ENCODE peak calls at places on chromosomes 1 and 21, in five cellular contexts. One of them, this sample, is unnamed.
A peak's percentile ranks its signal among the peaks of the same experiment; 100 is the strongest.

GRCh38 chr1:54973205-54973921 is 7.1 kb upstream of the TMEM61 start:
- DNase-seq in brain microvascular endothelial cell: peak; percentile 33
- DNase-seq in cardiac fibroblast: peak; percentile 51
- DNase-seq in uterus: no peak
- DNase-seq in GM23248: peak; percentile 71
- DNase-seq in this sample: peak; percentile 74

GRCh38 chr1:59635057-59635456 is 179.7 kb upstream of the HOOK1 start:
- DNase-seq in brain microvascular endothelial cell: no peak
- DNase-seq in cardiac fibroblast: no peak
- DNase-seq in uterus: no peak
- DNase-seq in GM23248: no peak
- DNase-seq in this sample: no peak

GRCh38 chr1:53656062-53656915 is 82.7 kb downstream of the GLIS1 start:
- DNase-seq in brain microvascular endothelial cell: peak; percentile 62
- DNase-seq in cardiac fibroblast: peak; percentile 77
- DNase-seq in uterus: no peak
- DNase-seq in GM23248: peak; percentile 85
- DNase-seq in this sample: no peak

GRCh38 chr1:40692429-40692905 is 963 bp downstream of the NFYC start:
- DNase-seq in brain microvascular endothelial cell: peak; percentile 13
- DNase-seq in cardiac fibroblast: peak; percentile 34
- DNase-seq in uterus: no peak
- DNase-seq in GM23248: peak; percentile 64
- DNase-seq in this sample: no peak

GRCh38 chr1:167440345-167440744 is 78.0 kb downstream of the CD247 start:
- DNase-seq in brain microvascular endothelial cell: no peak
- DNase-seq in cardiac fibroblast: no peak
- DNase-seq in uterus: no peak
- DNase-seq in GM23248: no peak
- DNase-seq in this sample: no peak

GRCh38 chr1:21563971-21564370 is 54.7 kb downstream of the ALPL start:
- DNase-seq in brain microvascular endothelial cell: no peak
- DNase-seq in cardiac fibroblast: no peak
- DNase-seq in uterus: no peak
- DNase-seq in GM23248: no peak
- DNase-seq in this sample: no peak

GRCh38 chr1:209882286-209882685 is 54.5 kb downstream of the UTP25 start:
- DNase-seq in brain microvascular endothelial cell: no peak
- DNase-seq in cardiac fibroblast: no peak
- DNase-seq in uterus: no peak
- DNase-seq in GM23248: no peak
- DNase-seq in this sample: no peak

GRCh38 chr1:192445849-192446489 is 129.2 kb downstream of the RGS21 start:
- DNase-seq in brain microvascular endothelial cell: peak; percentile 64
- DNase-seq in cardiac fibroblast: peak; percentile 73
- DNase-seq in uterus: peak; percentile 44
- DNase-seq in GM23248: peak; percentile 36
- DNase-seq in this sample: peak; percentile 8

GRCh38 chr1:25906644-25907300 is 553 bp upstream of the STMN1 start:
- DNase-seq in brain microvascular endothelial cell: no peak
- DNase-seq in cardiac fibroblast: no peak
- DNase-seq in uterus: no peak
- DNase-seq in GM23248: no peak
- DNase-seq in this sample: no peak

GRCh38 chr21:34133802-34134201 is 60.4 kb downstream of the MRPS6 start:
- DNase-seq in brain microvascular endothelial cell: no peak
- DNase-seq in cardiac fibroblast: no peak
- DNase-seq in uterus: no peak
- DNase-seq in GM23248: no peak
- DNase-seq in this sample: no peak

GRCh38 chr21:33053986-33054385 is 16.0 kb upstream of the OLIG1 start:
- DNase-seq in brain microvascular endothelial cell: no peak
- DNase-seq in cardiac fibroblast: no peak
- DNase-seq in uterus: no peak
- DNase-seq in GM23248: no peak
- DNase-seq in this sample: no peak

GRCh38 chr1:220991959-220992704 is 112.9 kb downstream of the HLX start:
- DNase-seq in brain microvascular endothelial cell: no peak
- DNase-seq in cardiac fibroblast: peak; percentile 12
- DNase-seq in uterus: peak; percentile 34
- DNase-seq in GM23248: peak; percentile 51
- DNase-seq in this sample: no peak

GRCh38 chr1:152029144-152029936 is 7.5 kb downstream of the S100A11 start:
- DNase-seq in brain microvascular endothelial cell: peak; percentile 68
- DNase-seq in cardiac fibroblast: peak; percentile 68
- DNase-seq in uterus: no peak
- DNase-seq in GM23248: peak; percentile 68
- DNase-seq in this sample: peak; percentile 82

GRCh38 chr1:240539700-240540414 is 72.1 kb downstream of the GREM2 start:
- DNase-seq in brain microvascular endothelial cell: no peak
- DNase-seq in cardiac fibroblast: no peak
- DNase-seq in uterus: no peak
- DNase-seq in GM23248: no peak
- DNase-seq in this sample: no peak

GRCh38 chr1:77010937-77011336 is 143.7 kb downstream of the ST6GALNAC5 start:
- DNase-seq in brain microvascular endothelial cell: no peak
- DNase-seq in cardiac fibroblast: no peak
- DNase-seq in uterus: no peak
- DNase-seq in GM23248: no peak
- DNase-seq in this sample: no peak

GRCh38 chr1:40620150-40620549 is 45.3 kb downstream of the RIMS3 start:
- DNase-seq in brain microvascular endothelial cell: no peak
- DNase-seq in cardiac fibroblast: no peak
- DNase-seq in uterus: no peak
- DNase-seq in GM23248: no peak
- DNase-seq in this sample: no peak

GRCh38 chr1:25834894-25835293 is 15.1 kb downstream of the MTFR1L start:
- DNase-seq in brain microvascular endothelial cell: no peak
- DNase-seq in cardiac fibroblast: no peak
- DNase-seq in uterus: no peak
- DNase-seq in GM23248: no peak
- DNase-seq in this sample: no peak

GRCh38 chr1:34529935-34530859 is 224.7 kb upstream of the GJB5 start:
- DNase-seq in brain microvascular endothelial cell: no peak
- DNase-seq in cardiac fibroblast: no peak
- DNase-seq in uterus: peak; percentile 70
- DNase-seq in GM23248: no peak
- DNase-seq in this sample: no peak

GRCh38 chr1:235503333-235504121 is 725 bp downstream of the B3GALNT2 start:
- DNase-seq in brain microvascular endothelial cell: peak; percentile 37
- DNase-seq in cardiac fibroblast: peak; percentile 59
- DNase-seq in uterus: peak; percentile 40
- DNase-seq in GM23248: peak; percentile 84
- DNase-seq in this sample: peak; percentile 56

GRCh38 chr1:229252228-229252984 is 18.5 kb upstream of the RAB4A start:
- DNase-seq in brain microvascular endothelial cell: no peak
- DNase-seq in cardiac fibroblast: no peak
- DNase-seq in uterus: no peak
- DNase-seq in GM23248: no peak
- DNase-seq in this sample: no peak

GRCh38 chr1:63593303-63593886 is at the start of gene PGM1:
- DNase-seq in brain microvascular endothelial cell: peak; percentile 70
- DNase-seq in cardiac fibroblast: peak; percentile 78
- DNase-seq in uterus: peak; percentile 62
- DNase-seq in GM23248: peak; percentile 94
- DNase-seq in this sample: peak; percentile 80

GRCh38 chr1:193569096-193569495 is 382.7 kb upstream of the B3GALT2 start:
- DNase-seq in brain microvascular endothelial cell: no peak
- DNase-seq in cardiac fibroblast: no peak
- DNase-seq in uterus: no peak
- DNase-seq in GM23248: no peak
- DNase-seq in this sample: no peak

GRCh38 chr1:193569696-193570269 is 383.4 kb upstream of the B3GALT2 start:
- DNase-seq in brain microvascular endothelial cell: peak; percentile 90
- DNase-seq in cardiac fibroblast: peak; percentile 73
- DNase-seq in uterus: no peak
- DNase-seq in GM23248: peak; percentile 60
- DNase-seq in this sample: no peak

GRCh38 chr1:193568451-193568985 is 382.1 kb upstream of the B3GALT2 start:
- DNase-seq in brain microvascular endothelial cell: no peak
- DNase-seq in cardiac fibroblast: no peak
- DNase-seq in uterus: no peak
- DNase-seq in GM23248: no peak
- DNase-seq in this sample: no peak

GRCh38 chr1:193566735-193567134 is 380.3 kb upstream of the B3GALT2 start:
- DNase-seq in brain microvascular endothelial cell: no peak
- DNase-seq in cardiac fibroblast: no peak
- DNase-seq in uterus: no peak
- DNase-seq in GM23248: no peak
- DNase-seq in this sample: no peak

DNA sequence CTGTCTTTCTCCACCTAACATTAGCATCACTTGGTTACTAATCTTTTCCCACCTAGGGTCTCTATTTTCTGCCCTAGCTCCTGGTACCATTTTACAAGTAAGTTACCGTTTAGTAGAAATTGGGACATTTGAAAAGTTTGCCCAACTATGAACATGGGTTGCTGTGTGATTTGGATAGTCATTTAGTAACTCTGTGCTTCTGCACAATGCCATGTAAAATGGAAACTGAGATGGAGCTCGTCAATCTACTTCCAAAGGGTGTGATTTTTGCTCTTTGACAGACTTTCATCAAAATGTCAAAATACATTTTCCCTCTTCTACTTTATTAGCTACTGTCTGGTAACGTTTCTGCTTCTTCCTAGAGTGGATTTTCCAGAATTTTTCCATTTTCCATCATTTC is 381.5 kb upstream of the B3GALT2 start:
- DNase-seq in brain microvascular endothelial cell: no peak
- DNase-seq in cardiac fibroblast: no peak
- DNase-seq in uterus: no peak
- DNase-seq in GM23248: no peak
- DNase-seq in this sample: no peak
- H3K4me3 ChIP-seq in brain microvascular endothelial cell: no peak overlapping the region
- H3K4me3 ChIP-seq in cardiac fibroblast: no peak overlapping the region
- H3K4me3 ChIP-seq in uterus: no peak overlapping the region
- H3K4me3 ChIP-seq in GM23248: no peak overlapping the region
- H3K4me3 ChIP-seq in this sample: no peak overlapping the region

GRCh38 chr1:156664046-156664948 is 12.9 kb downstream of the NES start:
- DNase-seq in brain microvascular endothelial cell: no peak
- DNase-seq in cardiac fibroblast: no peak
- DNase-seq in uterus: peak; percentile 31
- DNase-seq in GM23248: peak; percentile 32
- DNase-seq in this sample: no peak

GRCh38 chr1:156665539-156665938 is 11.7 kb downstream of the NES start:
- DNase-seq in brain microvascular endothelial cell: no peak
- DNase-seq in cardiac fibroblast: no peak
- DNase-seq in uterus: no peak
- DNase-seq in GM23248: no peak
- DNase-seq in this sample: no peak

GRCh38 chr1:156663178-156663577 is 14.0 kb downstream of the NES start:
- DNase-seq in brain microvascular endothelial cell: no peak
- DNase-seq in cardiac fibroblast: peak; percentile 65
- DNase-seq in uterus: peak; percentile 70
- DNase-seq in GM23248: peak; percentile 57
- DNase-seq in this sample: no peak

GRCh38 chr1:156666862-156667609 is 10.2 kb downstream of the NES start:
- DNase-seq in brain microvascular endothelial cell: no peak
- DNase-seq in cardiac fibroblast: peak; percentile 57
- DNase-seq in uterus: peak; percentile 43
- DNase-seq in GM23248: peak; percentile 24
- DNase-seq in this sample: no peak

GRCh38 chr1:156664949-156665411 is 12.2 kb downstream of the NES start:
- DNase-seq in brain microvascular endothelial cell: no peak
- DNase-seq in cardiac fibroblast: no peak
- DNase-seq in uterus: peak; percentile 63
- DNase-seq in GM23248: peak; percentile 22
- DNase-seq in this sample: no peak
- H3K4me3 ChIP-seq in brain microvascular endothelial cell: no peak overlapping the region
- H3K4me3 ChIP-seq in cardiac fibroblast: no peak overlapping the region
- H3K4me3 ChIP-seq in uterus: no peak overlapping the region
- H3K4me3 ChIP-seq in GM23248: no peak overlapping the region
- H3K4me3 ChIP-seq in this sample: no peak overlapping the region

DNA sequence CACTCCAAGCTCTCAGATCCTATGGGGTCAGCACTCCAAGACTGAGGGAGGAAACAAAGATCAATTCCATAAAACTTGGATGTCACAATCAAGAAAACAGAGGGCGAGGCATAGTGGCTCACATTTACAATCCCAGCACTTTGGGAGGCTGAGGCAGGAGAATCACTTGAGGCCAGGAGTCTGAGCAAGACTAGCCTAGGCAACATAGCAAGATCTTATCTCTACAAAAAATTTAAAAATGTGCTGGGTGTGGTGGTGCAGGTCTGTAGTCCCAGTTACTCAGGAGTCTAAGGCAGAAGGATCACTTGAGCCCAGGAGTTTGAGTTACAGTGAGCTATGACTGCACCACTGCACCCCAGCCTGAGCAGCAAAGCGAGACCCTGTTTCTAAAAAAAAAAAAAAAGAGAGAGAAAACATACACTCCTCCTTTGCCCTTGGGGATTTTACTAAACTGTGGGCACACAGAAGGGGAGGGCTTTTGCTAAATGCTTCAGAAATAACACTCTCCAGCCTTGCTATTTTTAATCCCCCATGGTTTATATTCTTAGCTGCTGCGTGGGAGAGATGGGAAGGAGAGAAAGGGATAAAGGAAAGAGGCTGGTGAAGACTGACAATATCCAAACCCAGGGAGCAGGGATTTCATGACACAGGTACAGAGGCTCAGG is 18.1 kb downstream of the ARHGEF2 start:
- DNase-seq in brain microvascular endothelial cell: no peak
- DNase-seq in cardiac fibroblast: no peak
- DNase-seq in uterus: no peak
- DNase-seq in GM23248: peak; percentile 18
- DNase-seq in this sample: no peak
- H3K4me3 ChIP-seq in brain microvascular endothelial cell: no peak overlapping the region
- H3K4me3 ChIP-seq in cardiac fibroblast: no peak overlapping the region
- H3K4me3 ChIP-seq in uterus: no peak overlapping the region
- H3K4me3 ChIP-seq in GM23248: no peak overlapping the region
- H3K4me3 ChIP-seq in this sample: no peak overlapping the region

DNA sequence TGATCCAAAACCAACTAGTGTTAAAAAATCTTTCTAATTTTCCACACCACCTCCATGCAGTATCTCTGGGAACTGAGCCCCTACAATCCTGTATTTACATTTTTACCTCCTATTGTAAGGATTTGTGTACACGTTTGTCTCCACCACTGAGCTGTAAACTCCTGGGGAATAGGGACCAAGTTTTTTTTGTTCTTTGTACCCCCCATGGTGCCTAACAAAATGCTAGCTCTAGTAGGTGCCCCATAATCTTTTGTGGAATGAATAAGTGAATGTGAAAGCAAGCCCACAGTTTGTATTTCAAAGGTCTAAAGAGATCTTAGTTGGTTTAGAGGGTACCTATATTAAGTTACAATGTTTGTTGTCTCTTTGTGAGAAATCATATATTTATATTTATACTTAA is 879 bp upstream of the WLS start:
- DNase-seq in brain microvascular endothelial cell: no peak
- DNase-seq in cardiac fibroblast: no peak
- DNase-seq in uterus: no peak
- DNase-seq in GM23248: no peak
- DNase-seq in this sample: no peak
- H3K4me3 ChIP-seq in brain microvascular endothelial cell: peak overlapping the region; percentile 87
- H3K4me3 ChIP-seq in cardiac fibroblast: peak overlapping the region; percentile 64
- H3K4me3 ChIP-seq in uterus: peak overlapping the region; percentile 58
- H3K4me3 ChIP-seq in GM23248: peak overlapping the region; percentile 80
- H3K4me3 ChIP-seq in this sample: peak overlapping the region; percentile 76

This sample was measured in MG63.